ENCODE peak calls at places on chromosomes 11 and 22, in five cellular contexts. W is HCT116; M is stimulated activated CD4-positive, alpha-beta T cell treated with anti-CD3 and anti-CD28 coated beads, TNF-alpha, amount 100 ng/mL, for 48 hours; U is neural crest cell; O is HTR-8/SVneo. R is an unnamed sample.

GRCh38 chr11:63277345-63277943 is 34.0 kb upstream of the SLC22A25 start:
- DNase-seq in W (no peak), M (no peak), U (no peak), O (peak; percentile 3), R (no peak)

GRCh38 chr11:118068206-118068944 is 8.5 kb upstream of the TMPRSS4 start:
- DNase-seq in W (no peak), M (no peak), U (no peak), O (no peak), R (no peak)

GRCh38 chr11:33885338-33886005 is 6.4 kb downstream of the LMO2 start:
- DNase-seq in W (no peak), M (no peak), U (no peak), O (no peak), R (no peak)

GRCh38 chr11:117201906-117202305 is 2.7 kb downstream of the TAGLN start:
- DNase-seq in W (no peak), M (no peak), U (no peak), O (no peak), R (no peak)

GRCh38 chr11:18773681-18774080 is 17.9 kb downstream of the PTPN5 start:
- DNase-seq in W (no peak), M (no peak), U (no peak), O (no peak), R (no peak)

GRCh38 chr11:119094816-119095065 is 6.9 kb downstream of the DPAGT1 start:
- DNase-seq in W (no peak), M (peak; percentile 40), U (no peak), O (no peak), R (peak; percentile 68)

GRCh38 chr11:1168721-1169161 is 11.0 kb downstream of the MUC5AC start:
- DNase-seq in W (no peak), M (no peak), U (no peak), O (no peak), R (no peak)

GRCh38 chr22:20271114-20271994 is 3.2 kb upstream of the RTN4R start:
- DNase-seq in W (no peak), M (no peak), U (no peak), O (no peak), R (no peak)

GRCh38 chr22:20142711-20143621 is 7.9 kb downstream of the CCDC188 start:
- DNase-seq in W (no peak), M (no peak), U (no peak), O (no peak), R (no peak)

GRCh38 chr11:22670803-22671202 is 4.4 kb downstream of the GAS2 start:
- DNase-seq in W (no peak), M (no peak), U (no peak), O (no peak), R (peak; percentile 12)

GRCh38 chr11:120023120-120023519 is 114.8 kb downstream of the TRIM29 start:
- DNase-seq in W (no peak), M (no peak), U (no peak), O (no peak), R (no peak)

GRCh38 chr11:109564241-109564640 is 142.3 kb downstream of the C11orf87 start:
- DNase-seq in W (no peak), M (no peak), U (no peak), O (no peak), R (no peak)

GRCh38 chr22:37929390-37929789 is 23.3 kb downstream of the MICALL1 start:
- DNase-seq in W (no peak), M (no peak), U (no peak), O (no peak), R (no peak)

GRCh38 chr22:39264344-39265116 is 19.7 kb upstream of the PDGFB start:
- DNase-seq in W (no peak), M (no peak), U (no peak), O (no peak), R (no peak)

GRCh38 chr11:443542-444199 is 1.9 kb upstream of the ANO9 start:
- DNase-seq in W (no peak), M (no peak), U (no peak), O (no peak), R (no peak)

GRCh38 chr22:44440224-44441160 is 57.5 kb downstream of the RTL6 start:
- DNase-seq in W (no peak), M (no peak), U (no peak), O (no peak), R (no peak)

GRCh38 chr11:114586797-114587196 is 8.8 kb downstream of the NXPE4 start:
- DNase-seq in W (no peak), M (no peak), U (no peak), O (no peak), R (no peak)

GRCh38 chr11:134101292-134101691 is 32.4 kb downstream of the JAM3 start:
- DNase-seq in W (no peak), M (no peak), U (no peak), O (no peak), R (no peak)

GRCh38 chr11:16787035-16787744 is 48.7 kb downstream of the C11orf58 start:
- DNase-seq in W (no peak), M (no peak), U (no peak), O (no peak), R (no peak)

GRCh38 chr22:47784991-47785390 is 1022.5 kb downstream of the TBC1D22A start:
- DNase-seq in W (no peak), M (no peak), U (no peak), O (no peak), R (no peak)

GRCh38 chr22:45617948-45618347 is 53.7 kb upstream of the ATXN10 start:
- DNase-seq in W (no peak), M (no peak), U (no peak), O (no peak), R (no peak)

GRCh38 chr11:106231591-106231990 is 154.1 kb downstream of the AASDHPPT start:
- DNase-seq in W (no peak), M (no peak), U (no peak), O (no peak), R (no peak)

GRCh38 chr11:118917488-118918127 is 8.1 kb downstream of the BCL9L start:
- DNase-seq in W (no peak), M (no peak), U (no peak), O (no peak), R (peak; percentile 89)

GRCh38 chr11:44611687-44612437 is 46.4 kb downstream of the CD82 start:
- DNase-seq in W (no peak), M (no peak), U (no peak), O (no peak), R (no peak)

GRCh38 chr22:37627545-37627944 is 11.9 kb upstream of the SH3BP1 start:
- DNase-seq in W (no peak), M (no peak), U (no peak), O (no peak), R (no peak)

GRCh38 chr11:47494996-47495855 is 46.3 kb upstream of the RAPSN start:
- DNase-seq in W (no peak), M (no peak), U (no peak), O (no peak), R (peak; percentile 6)

GRCh38 chr11:86551286-86551685 is 121.1 kb downstream of the ME3 start:
- DNase-seq in W (no peak), M (no peak), U (no peak), O (peak; percentile 81), R (no peak)

GRCh38 chr22:24153353-24153752 is 27.9 kb upstream of the SUSD2 start:
- DNase-seq in W (no peak), M (no peak), U (no peak), O (no peak), R (no peak)

GRCh38 chr11:102564110-102564509 is 33.6 kb upstream of the MMP7 start:
- DNase-seq in W (peak; percentile 74), M (no peak), U (no peak), O (peak; percentile 82), R (peak; percentile 19)

GRCh38 chr11:95593101-95593500 is 196.5 kb downstream of the FAM76B start:
- DNase-seq in W (no peak), M (no peak), U (no peak), O (no peak), R (no peak)

GRCh38 chr11:108959124-108959761 is 294.4 kb downstream of the DDX10 start:
- DNase-seq in W (no peak), M (no peak), U (no peak), O (no peak), R (no peak)

GRCh38 chr11:67996622-67997459 is 7.1 kb downstream of the UNC93B1 start:
- DNase-seq in W (peak; percentile 89), M (no peak), U (peak; percentile 58), O (no peak), R (peak; percentile 79)

GRCh38 chr11:119624102-119624615 is 104.8 kb downstream of the NECTIN1 start:
- DNase-seq in W (no peak), M (no peak), U (no peak), O (peak; percentile 39), R (no peak)

GRCh38 chr11:112965601-112966125 is 4.4 kb downstream of the NCAM1 start:
- DNase-seq in W (no peak), M (no peak), U (no peak), O (no peak), R (no peak)

GRCh38 chr22:23837496-23837859 is 1.3 kb downstream of the DERL3 start:
- DNase-seq in W (no peak), M (no peak), U (no peak), O (no peak), R (no peak)

GRCh38 chr11:65658174-65659021 is 4.3 kb downstream of the RELA start:
- DNase-seq in W (no peak), M (no peak), U (no peak), O (no peak), R (no peak)

GRCh38 chr22:48885919-48886305 is 941.8 kb downstream of the BRD1 start:
- DNase-seq in W (no peak), M (no peak), U (no peak), O (no peak), R (no peak)

GRCh38 chr11:87398913-87399312 is 361.2 kb downstream of the TMEM135 start:
- DNase-seq in W (no peak), M (no peak), U (no peak), O (no peak), R (no peak)

GRCh38 chr22:22770280-22770871 is 117.2 kb upstream of the IGLL5 start:
- DNase-seq in W (no peak), M (peak; percentile 16), U (peak; percentile 49), O (peak; percentile 13), R (peak; percentile 40)

GRCh38 chr11:113152500-113152899 is 161.9 kb upstream of the TTC12 start:
- DNase-seq in W (no peak), M (no peak), U (no peak), O (no peak), R (no peak)